ENCODE peak calls at places on chromosome 2, in four cellular contexts. One of them, this sample, is unnamed.

GRCh38 chr2:73776869-73777519 is 2.9 kb downstream of the DUSP11 start:
- DNase-seq in SK-N-SH: no peak
- DNase-seq in H1: no peak
- DNase-seq in K562: no peak
- DNase-seq in this sample: no peak

GRCh38 chr2:207930747-207931146 is 94.6 kb downstream of the PLEKHM3 start:
- DNase-seq in H1: no peak
- DNase-seq in SK-N-SH: peak
- DNase-seq in K562: no peak
- DNase-seq in this sample: no peak

GRCh38 chr2:240957656-240958365 is 40.6 kb upstream of the SNED1 start:
- DNase-seq in H1: no peak
- DNase-seq in SK-N-SH: peak
- DNase-seq in K562: no peak
- DNase-seq in this sample: no peak

GRCh38 chr2:102186676-102187190 is at the start of gene IL1RL2:
- DNase-seq in K562: no peak
- DNase-seq in H1: no peak
- DNase-seq in SK-N-SH: no peak
- DNase-seq in this sample: peak

GRCh38 chr2:64228126-64228678 is 84.0 kb upstream of the PELI1 start:
- DNase-seq in K562: peak
- DNase-seq in H1: peak
- DNase-seq in SK-N-SH: peak
- DNase-seq in this sample: no peak

GRCh38 chr2:197972017-197972416 is 167.6 kb downstream of the PLCL1 start:
- DNase-seq in SK-N-SH: no peak
- DNase-seq in K562: no peak
- DNase-seq in H1: no peak
- DNase-seq in this sample: no peak

GRCh38 chr2:241381872-241382271 is 25.8 kb downstream of the FARP2 start:
- DNase-seq in K562: no peak
- DNase-seq in SK-N-SH: no peak
- DNase-seq in H1: no peak
- DNase-seq in this sample: no peak

GRCh38 chr2:105393373-105394055 is 5.3 kb downstream of the FHL2 start:
- DNase-seq in H1: no peak
- DNase-seq in SK-N-SH: no peak
- DNase-seq in K562: no peak
- DNase-seq in this sample: no peak

GRCh38 chr2:172252154-172252553 is 149.5 kb upstream of the DLX2 start:
- DNase-seq in SK-N-SH: no peak
- DNase-seq in K562: no peak
- DNase-seq in H1: no peak
- DNase-seq in this sample: no peak

GRCh38 chr2:239589270-239589825 is 188.5 kb upstream of the HDAC4 start:
- DNase-seq in SK-N-SH: no peak
- DNase-seq in K562: no peak
- DNase-seq in H1: no peak
- DNase-seq in this sample: no peak

GRCh38 chr2:131492418-131493198 is 411 bp upstream of the MZT2A start:
- DNase-seq in SK-N-SH: peak
- DNase-seq in H1: peak
- DNase-seq in K562: peak
- DNase-seq in this sample: peak

GRCh38 chr2:47323009-47323821 is 79.7 kb upstream of the MSH2 start:
- DNase-seq in K562: peak
- DNase-seq in SK-N-SH: peak
- DNase-seq in H1: peak
- DNase-seq in this sample: peak

GRCh38 chr2:134360750-134361487 is 107.0 kb downstream of the MGAT5 start:
- DNase-seq in K562: no peak
- DNase-seq in H1: no peak
- DNase-seq in SK-N-SH: peak
- DNase-seq in this sample: no peak

GRCh38 chr2:61450144-61450543 is 20.7 kb downstream of the USP34 start:
- DNase-seq in K562: no peak
- DNase-seq in SK-N-SH: no peak
- DNase-seq in H1: no peak
- DNase-seq in this sample: no peak

GRCh38 chr2:71466301-71467179 is 13.2 kb downstream of the DYSF start:
- DNase-seq in SK-N-SH: peak
- DNase-seq in H1: peak
- DNase-seq in K562: no peak
- DNase-seq in this sample: peak

GRCh38 chr2:8475349-8476045 is 206.4 kb upstream of the ID2 start:
- DNase-seq in SK-N-SH: no peak
- DNase-seq in K562: no peak
- DNase-seq in H1: no peak
- DNase-seq in this sample: no peak

GRCh38 chr2:70959271-70959761 is 19.1 kb upstream of the ANKRD53 start:
- DNase-seq in H1: peak
- DNase-seq in K562: no peak
- DNase-seq in SK-N-SH: no peak
- DNase-seq in this sample: no peak

GRCh38 chr2:175436076-175436475 is 254.6 kb upstream of the ATP5MC3 start:
- DNase-seq in SK-N-SH: no peak
- DNase-seq in H1: no peak
- DNase-seq in K562: no peak
- DNase-seq in this sample: no peak

GRCh38 chr2:67002618-67003371 is 394.3 kb upstream of the ETAA1 start:
- DNase-seq in H1: no peak
- DNase-seq in SK-N-SH: no peak
- DNase-seq in K562: no peak
- DNase-seq in this sample: no peak

GRCh38 chr2:216350214-216350789 is 22.0 kb downstream of the MARCHF4 start:
- DNase-seq in K562: peak
- DNase-seq in H1: peak
- DNase-seq in SK-N-SH: no peak
- DNase-seq in this sample: no peak

GRCh38 chr2:1653956-1654695 is 90.2 kb downstream of the PXDN start:
- DNase-seq in H1: no peak
- DNase-seq in K562: no peak
- DNase-seq in SK-N-SH: no peak
- DNase-seq in this sample: no peak

GRCh38 chr2:237968048-237968862 is 1.4 kb downstream of the UBE2F start:
- DNase-seq in H1: no peak
- DNase-seq in K562: peak
- DNase-seq in SK-N-SH: peak
- DNase-seq in this sample: peak

DNA sequence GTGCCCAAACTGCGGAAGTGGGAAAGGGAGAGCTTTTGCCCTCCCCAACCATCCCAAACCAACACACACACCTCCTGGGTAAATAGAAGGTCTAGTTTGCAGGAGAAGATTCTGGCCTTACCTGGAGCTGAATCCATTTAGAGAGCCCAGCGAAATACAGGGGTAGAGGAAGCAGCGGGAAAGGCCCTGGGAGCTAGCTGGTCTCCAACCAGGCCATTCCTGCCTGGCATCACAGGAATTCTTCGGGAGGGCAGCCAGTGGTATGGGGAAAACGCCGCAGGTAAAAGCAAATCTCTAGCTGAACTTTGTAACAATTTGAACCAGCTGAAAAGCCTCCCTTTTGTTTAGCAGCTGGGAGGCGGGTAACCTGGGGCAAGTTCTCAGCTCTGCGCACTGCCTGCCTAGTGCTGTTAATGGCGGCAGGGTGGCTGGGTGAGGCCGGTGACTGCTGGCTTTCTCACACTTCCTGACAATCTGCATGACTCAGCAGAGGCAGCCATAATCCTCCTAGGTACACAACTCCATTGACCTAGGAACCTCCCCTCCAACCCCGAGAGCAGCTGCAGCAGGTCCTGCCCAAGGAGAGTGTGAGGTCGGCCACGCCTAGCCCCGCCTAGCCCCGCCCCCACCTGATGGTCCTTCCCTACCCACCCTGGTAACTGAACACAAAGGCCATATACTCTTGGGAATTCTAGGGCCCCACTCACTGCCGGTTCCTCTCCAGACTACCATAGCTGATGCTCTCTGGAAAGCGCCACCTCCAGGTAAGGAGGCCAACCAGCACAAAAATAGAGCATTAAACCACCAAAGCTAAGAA is 483.8 kb upstream of the REG3G start:
- DNase-seq in SK-N-SH: no peak
- DNase-seq in H1: no peak
- DNase-seq in K562: peak
- DNase-seq in this sample: no peak
- TF ChIP-seq JUND in SK-N-SH: no peak
- TF ChIP-seq JUND in H1: no peak
- TF ChIP-seq JUND in K562: no peak
- TF ChIP-seq JUND in this sample: no peak

DNA sequence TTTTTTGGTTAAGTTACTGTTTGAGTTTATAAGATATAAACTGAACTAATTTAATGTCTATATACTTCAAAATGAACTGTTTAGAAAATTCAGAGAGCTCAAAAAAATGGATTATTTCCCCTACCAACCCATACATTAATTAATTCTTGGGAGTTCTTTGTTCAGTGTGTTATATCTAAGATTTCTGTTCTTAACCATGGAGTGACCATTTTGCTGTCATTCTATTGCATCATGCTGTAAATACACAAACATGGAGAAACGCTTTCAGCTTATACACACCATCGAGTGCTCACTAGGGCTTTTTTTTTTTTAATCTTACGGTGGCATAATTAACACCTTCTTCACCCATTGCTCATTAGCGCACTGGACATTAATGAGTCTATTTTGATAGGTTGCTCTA is 33.4 kb upstream of the TBR1 start:
- DNase-seq in K562: no peak
- DNase-seq in SK-N-SH: no peak
- DNase-seq in H1: no peak
- DNase-seq in this sample: no peak
- TF ChIP-seq JUND in K562: no peak
- TF ChIP-seq JUND in SK-N-SH: no peak
- TF ChIP-seq JUND in H1: no peak
- TF ChIP-seq JUND in this sample: no peak

DNA sequence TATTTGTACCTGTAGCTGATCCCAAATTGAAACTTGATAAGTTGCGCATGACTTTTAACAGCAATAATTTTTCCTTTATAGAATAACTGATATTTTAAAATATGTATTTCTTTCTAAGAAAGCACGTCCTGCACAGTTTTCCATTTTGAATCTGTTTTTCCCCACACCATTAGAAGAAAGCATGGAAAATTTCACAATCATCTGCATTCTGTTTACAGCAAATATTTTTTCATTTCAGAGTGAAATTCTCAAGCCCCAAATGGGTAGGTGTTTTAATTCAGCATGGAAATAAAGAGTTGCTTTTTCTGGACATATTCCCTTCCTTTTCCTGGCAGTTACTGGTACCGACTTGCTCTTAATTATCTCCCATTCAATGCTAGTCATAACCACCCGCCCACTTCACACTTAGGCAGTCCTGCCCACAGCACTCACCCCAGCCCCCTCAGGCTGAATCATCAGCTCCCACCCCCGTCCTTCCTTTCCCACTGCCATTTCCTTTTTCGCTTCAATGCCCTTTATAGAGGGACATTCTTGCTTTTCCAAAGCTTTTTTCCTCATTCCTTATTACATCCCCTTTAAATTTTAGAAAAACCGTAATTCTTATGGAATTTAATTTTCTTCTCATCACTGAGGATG is 89.2 kb upstream of the GLS start:
- DNase-seq in K562: peak
- DNase-seq in SK-N-SH: no peak
- DNase-seq in H1: no peak
- DNase-seq in this sample: no peak
- TF ChIP-seq JUND in K562: no peak
- TF ChIP-seq JUND in SK-N-SH: no peak
- TF ChIP-seq JUND in H1: no peak
- TF ChIP-seq JUND in this sample: no peak

GRCh38 chr2:227551804-227552203 is 46.9 kb upstream of the SCYGR2 start:
- DNase-seq in K562: no peak
- DNase-seq in SK-N-SH: no peak
- DNase-seq in H1: no peak
- DNase-seq in this sample: no peak

GRCh38 chr2:227545990-227546389 is 52.7 kb upstream of the SCYGR2 start:
- DNase-seq in K562: no peak
- DNase-seq in H1: peak
- DNase-seq in SK-N-SH: no peak
- DNase-seq in this sample: peak
- TF ChIP-seq JUND in K562: no peak
- TF ChIP-seq JUND in H1: no peak
- TF ChIP-seq JUND in SK-N-SH: no peak
- TF ChIP-seq JUND in this sample: no peak

DNA sequence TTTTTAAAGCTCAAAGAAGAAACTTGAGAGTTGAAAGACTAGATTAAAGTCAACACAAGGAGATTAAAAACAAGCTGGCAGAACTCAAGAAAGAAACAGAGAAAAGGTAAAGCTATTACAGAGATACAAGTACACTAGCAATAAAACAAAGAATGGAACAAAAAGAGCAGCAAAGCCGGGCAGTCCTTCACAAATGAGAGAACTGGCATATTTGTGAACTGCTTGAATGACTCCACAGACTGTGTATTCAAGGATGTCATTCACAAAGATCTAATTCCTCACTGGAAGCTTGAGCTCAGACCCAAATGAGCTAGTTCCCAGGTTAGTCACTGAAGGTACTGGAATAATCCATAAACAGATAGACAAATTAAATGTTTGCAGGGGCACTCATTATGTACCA is 318.0 kb downstream of the MYCN start:
- DNase-seq in K562: no peak
- DNase-seq in H1: no peak
- DNase-seq in SK-N-SH: no peak
- DNase-seq in this sample: no peak
- TF ChIP-seq JUND in K562: no peak
- TF ChIP-seq JUND in H1: no peak
- TF ChIP-seq JUND in SK-N-SH: no peak
- TF ChIP-seq JUND in this sample: no peak

GRCh38 chr2:149767516-149767974 is 180.0 kb upstream of the MMADHC start:
- DNase-seq in K562: no peak
- DNase-seq in H1: no peak
- DNase-seq in SK-N-SH: no peak
- DNase-seq in this sample: no peak
- TF ChIP-seq JUND in K562: no peak
- TF ChIP-seq JUND in H1: no peak
- TF ChIP-seq JUND in SK-N-SH: no peak
- TF ChIP-seq JUND in this sample: no peak

GRCh38 chr2:14776216-14776615 is 143.7 kb downstream of the LRATD1 start:
- DNase-seq in K562: no peak
- DNase-seq in H1: no peak
- DNase-seq in SK-N-SH: no peak
- DNase-seq in this sample: no peak

GRCh38 chr2:14774569-14774968 is 142.1 kb downstream of the LRATD1 start:
- DNase-seq in K562: no peak
- DNase-seq in H1: no peak
- DNase-seq in SK-N-SH: no peak
- DNase-seq in this sample: no peak

GRCh38 chr2:14781148-14781547 is 148.6 kb downstream of the LRATD1 start:
- DNase-seq in H1: no peak
- DNase-seq in SK-N-SH: no peak
- DNase-seq in K562: no peak
- DNase-seq in this sample: peak

GRCh38 chr2:14779252-14779651 is 146.7 kb downstream of the LRATD1 start:
- DNase-seq in H1: no peak
- DNase-seq in SK-N-SH: no peak
- DNase-seq in K562: no peak
- DNase-seq in this sample: no peak

GRCh38 chr2:14778015-14778414 is 145.5 kb downstream of the LRATD1 start:
- DNase-seq in H1: no peak
- DNase-seq in SK-N-SH: no peak
- DNase-seq in K562: no peak
- DNase-seq in this sample: no peak
- TF ChIP-seq JUND in H1: no peak
- TF ChIP-seq JUND in SK-N-SH: no peak
- TF ChIP-seq JUND in K562: no peak
- TF ChIP-seq JUND in this sample: no peak

GRCh38 chr2:233798335-233799086 is 20.4 kb downstream of the MROH2A start:
- DNase-seq in SK-N-SH: no peak
- DNase-seq in K562: no peak
- DNase-seq in H1: peak
- DNase-seq in this sample: no peak
- TF ChIP-seq JUND in SK-N-SH: no peak
- TF ChIP-seq JUND in K562: no peak
- TF ChIP-seq JUND in H1: no peak
- TF ChIP-seq JUND in this sample: no peak

This sample was measured in T47D.